ENCODE peak calls at places on chromosomes 4 and X, in seven cellular contexts. One of them, this sample, is unnamed.

GRCh38 chr4:98185279-98185678 is 42.0 kb upstream of the STPG2 start:
- DNase-seq in NCI-H2107: no peak
- DNase-seq in nephron progenitor cell: no peak
- DNase-seq in progenitor cell of endocrine pancreas: no peak
- DNase-seq in stimulated activated naive CD4-positive, alpha-beta T cell: no peak
- DNase-seq in T-cell: no peak
- DNase-seq in spleen: no peak
- DNase-seq in this sample: no peak

GRCh38 chr4:69748176-69748575 is 12.2 kb downstream of the SULT1B1 start:
- DNase-seq in T-cell: no peak
- DNase-seq in stimulated activated naive CD4-positive, alpha-beta T cell: no peak
- DNase-seq in spleen: no peak
- DNase-seq in NCI-H2107: no peak
- DNase-seq in nephron progenitor cell: no peak
- DNase-seq in progenitor cell of endocrine pancreas: no peak
- DNase-seq in this sample: no peak

GRCh38 chr4:100095729-100096595 is 94.3 kb downstream of the DDIT4L start:
- DNase-seq in nephron progenitor cell: peak; percentile 42
- DNase-seq in T-cell: peak; percentile 37
- DNase-seq in stimulated activated naive CD4-positive, alpha-beta T cell: peak; percentile 17
- DNase-seq in progenitor cell of endocrine pancreas: peak; percentile 16
- DNase-seq in NCI-H2107: no peak
- DNase-seq in spleen: no peak
- DNase-seq in this sample: no peak

GRCh38 chr4:168632246-168632832 is 135.5 kb downstream of the PALLD start:
- DNase-seq in progenitor cell of endocrine pancreas: no peak
- DNase-seq in spleen: no peak
- DNase-seq in NCI-H2107: no peak
- DNase-seq in T-cell: no peak
- DNase-seq in stimulated activated naive CD4-positive, alpha-beta T cell: no peak
- DNase-seq in nephron progenitor cell: no peak
- DNase-seq in this sample: no peak

GRCh38 chr4:85928775-85929585 is 430.9 kb downstream of the MAPK10 start:
- DNase-seq in progenitor cell of endocrine pancreas: no peak
- DNase-seq in spleen: no peak
- DNase-seq in nephron progenitor cell: no peak
- DNase-seq in T-cell: no peak
- DNase-seq in stimulated activated naive CD4-positive, alpha-beta T cell: no peak
- DNase-seq in NCI-H2107: no peak
- DNase-seq in this sample: no peak

GRCh38 chr4:26822546-26822945 is 38.1 kb upstream of the STIM2 start:
- DNase-seq in stimulated activated naive CD4-positive, alpha-beta T cell: peak; percentile 4
- DNase-seq in progenitor cell of endocrine pancreas: no peak
- DNase-seq in T-cell: no peak
- DNase-seq in nephron progenitor cell: no peak
- DNase-seq in spleen: no peak
- DNase-seq in NCI-H2107: no peak
- DNase-seq in this sample: no peak

GRCh38 chrX:2960861-2961515 is 31.8 kb upstream of the ARSD start:
- DNase-seq in NCI-H2107: no peak
- DNase-seq in progenitor cell of endocrine pancreas: no peak
- DNase-seq in stimulated activated naive CD4-positive, alpha-beta T cell: no peak
- DNase-seq in spleen: no peak
- DNase-seq in T-cell: no peak
- DNase-seq in nephron progenitor cell: no peak
- DNase-seq in this sample: no peak

GRCh38 chr4:156974264-156974663 is 2.7 kb upstream of the PDGFC start:
- DNase-seq in nephron progenitor cell: no peak
- DNase-seq in stimulated activated naive CD4-positive, alpha-beta T cell: no peak
- DNase-seq in T-cell: no peak
- DNase-seq in progenitor cell of endocrine pancreas: no peak
- DNase-seq in NCI-H2107: no peak
- DNase-seq in spleen: no peak
- DNase-seq in this sample: no peak

GRCh38 chr4:79030973-79031372 is 91.7 kb upstream of the PAQR3 start:
- DNase-seq in stimulated activated naive CD4-positive, alpha-beta T cell: no peak
- DNase-seq in nephron progenitor cell: no peak
- DNase-seq in T-cell: no peak
- DNase-seq in progenitor cell of endocrine pancreas: no peak
- DNase-seq in NCI-H2107: no peak
- DNase-seq in spleen: no peak
- DNase-seq in this sample: no peak

GRCh38 chrX:38804481-38805293 is 3.4 kb downstream of the MID1IP1 start:
- DNase-seq in progenitor cell of endocrine pancreas: peak; percentile 18
- DNase-seq in T-cell: no peak
- DNase-seq in stimulated activated naive CD4-positive, alpha-beta T cell: peak; percentile 59
- DNase-seq in spleen: peak; percentile 85
- DNase-seq in nephron progenitor cell: peak; percentile 26
- DNase-seq in NCI-H2107: no peak
- DNase-seq in this sample: no peak

GRCh38 chr4:58359590-58359989 is 1249.4 kb upstream of the IGFBP7 start:
- DNase-seq in NCI-H2107: no peak
- DNase-seq in T-cell: no peak
- DNase-seq in progenitor cell of endocrine pancreas: no peak
- DNase-seq in stimulated activated naive CD4-positive, alpha-beta T cell: no peak
- DNase-seq in nephron progenitor cell: no peak
- DNase-seq in spleen: no peak
- DNase-seq in this sample: no peak

GRCh38 chrX:66126671-66127070 is 37.4 kb upstream of the HEPH start:
- DNase-seq in stimulated activated naive CD4-positive, alpha-beta T cell: no peak
- DNase-seq in NCI-H2107: no peak
- DNase-seq in spleen: no peak
- DNase-seq in nephron progenitor cell: no peak
- DNase-seq in progenitor cell of endocrine pancreas: no peak
- DNase-seq in T-cell: no peak
- DNase-seq in this sample: no peak

GRCh38 chr4:184824776-184825393 is 883 bp downstream of the ACSL1 start:
- DNase-seq in NCI-H2107: no peak
- DNase-seq in T-cell: no peak
- DNase-seq in progenitor cell of endocrine pancreas: no peak
- DNase-seq in spleen: no peak
- DNase-seq in stimulated activated naive CD4-positive, alpha-beta T cell: peak; percentile 55
- DNase-seq in nephron progenitor cell: no peak
- DNase-seq in this sample: no peak

GRCh38 chr4:158277558-158277957 is 67.3 kb downstream of the TMEM144 start:
- DNase-seq in T-cell: no peak
- DNase-seq in NCI-H2107: no peak
- DNase-seq in stimulated activated naive CD4-positive, alpha-beta T cell: no peak
- DNase-seq in progenitor cell of endocrine pancreas: no peak
- DNase-seq in nephron progenitor cell: no peak
- DNase-seq in spleen: no peak
- DNase-seq in this sample: no peak

GRCh38 chr4:87848622-87849351 is 16.0 kb downstream of the MEPE start:
- DNase-seq in NCI-H2107: no peak
- DNase-seq in T-cell: peak; percentile 13
- DNase-seq in stimulated activated naive CD4-positive, alpha-beta T cell: peak; percentile 42
- DNase-seq in progenitor cell of endocrine pancreas: no peak
- DNase-seq in nephron progenitor cell: peak; percentile 47
- DNase-seq in spleen: no peak
- DNase-seq in this sample: peak; percentile 8

GRCh38 chrX:29911673-29912072 is 303.7 kb upstream of the MAGEB2 start:
- DNase-seq in spleen: no peak
- DNase-seq in nephron progenitor cell: no peak
- DNase-seq in stimulated activated naive CD4-positive, alpha-beta T cell: no peak
- DNase-seq in NCI-H2107: no peak
- DNase-seq in progenitor cell of endocrine pancreas: no peak
- DNase-seq in T-cell: no peak
- DNase-seq in this sample: no peak

GRCh38 chr4:189124149-189124758 is 816.4 kb upstream of the FRG1 start:
- DNase-seq in NCI-H2107: peak; percentile 2
- DNase-seq in T-cell: no peak
- DNase-seq in stimulated activated naive CD4-positive, alpha-beta T cell: no peak
- DNase-seq in progenitor cell of endocrine pancreas: no peak
- DNase-seq in nephron progenitor cell: peak; percentile 33
- DNase-seq in spleen: no peak
- DNase-seq in this sample: no peak

GRCh38 chr4:83405844-83406816 is 49.5 kb downstream of the HELQ start:
- DNase-seq in stimulated activated naive CD4-positive, alpha-beta T cell: no peak
- DNase-seq in nephron progenitor cell: no peak
- DNase-seq in progenitor cell of endocrine pancreas: no peak
- DNase-seq in NCI-H2107: no peak
- DNase-seq in T-cell: no peak
- DNase-seq in spleen: no peak
- DNase-seq in this sample: no peak

GRCh38 chr4:44916406-44916805 is 190.1 kb upstream of the GNPDA2 start:
- DNase-seq in spleen: no peak
- DNase-seq in T-cell: no peak
- DNase-seq in nephron progenitor cell: no peak
- DNase-seq in NCI-H2107: no peak
- DNase-seq in progenitor cell of endocrine pancreas: no peak
- DNase-seq in stimulated activated naive CD4-positive, alpha-beta T cell: no peak
- DNase-seq in this sample: no peak

GRCh38 chr4:10728016-10728415 is 43.4 kb upstream of the CLNK start:
- DNase-seq in spleen: no peak
- DNase-seq in progenitor cell of endocrine pancreas: no peak
- DNase-seq in T-cell: no peak
- DNase-seq in NCI-H2107: no peak
- DNase-seq in stimulated activated naive CD4-positive, alpha-beta T cell: no peak
- DNase-seq in nephron progenitor cell: no peak
- DNase-seq in this sample: no peak

GRCh38 chr4:102438873-102439614 is 62.1 kb upstream of the NFKB1 start:
- DNase-seq in NCI-H2107: peak; percentile 2
- DNase-seq in nephron progenitor cell: no peak
- DNase-seq in progenitor cell of endocrine pancreas: no peak
- DNase-seq in T-cell: no peak
- DNase-seq in stimulated activated naive CD4-positive, alpha-beta T cell: no peak
- DNase-seq in spleen: no peak
- DNase-seq in this sample: no peak

GRCh38 chrX:72569786-72570185 is 2.9 kb downstream of the HDAC8 start:
- DNase-seq in stimulated activated naive CD4-positive, alpha-beta T cell: no peak
- DNase-seq in progenitor cell of endocrine pancreas: no peak
- DNase-seq in spleen: no peak
- DNase-seq in nephron progenitor cell: no peak
- DNase-seq in T-cell: no peak
- DNase-seq in NCI-H2107: no peak
- DNase-seq in this sample: no peak

GRCh38 chr4:55617587-55618197 is 18.4 kb downstream of the NMU start:
- DNase-seq in progenitor cell of endocrine pancreas: no peak
- DNase-seq in T-cell: no peak
- DNase-seq in nephron progenitor cell: no peak
- DNase-seq in spleen: no peak
- DNase-seq in stimulated activated naive CD4-positive, alpha-beta T cell: no peak
- DNase-seq in NCI-H2107: no peak
- DNase-seq in this sample: no peak

GRCh38 chr4:158459085-158459820 is 62.4 kb upstream of the RXFP1 start:
- DNase-seq in progenitor cell of endocrine pancreas: no peak
- DNase-seq in NCI-H2107: no peak
- DNase-seq in T-cell: no peak
- DNase-seq in spleen: peak; percentile 19
- DNase-seq in stimulated activated naive CD4-positive, alpha-beta T cell: no peak
- DNase-seq in nephron progenitor cell: no peak
- DNase-seq in this sample: no peak

GRCh38 chr4:7808752-7809151 is 130.9 kb downstream of the AFAP1 start:
- DNase-seq in T-cell: no peak
- DNase-seq in nephron progenitor cell: no peak
- DNase-seq in stimulated activated naive CD4-positive, alpha-beta T cell: no peak
- DNase-seq in NCI-H2107: no peak
- DNase-seq in progenitor cell of endocrine pancreas: no peak
- DNase-seq in spleen: no peak
- DNase-seq in this sample: no peak

GRCh38 chrX:118521435-118521834 is 25.8 kb downstream of the DOCK11 start:
- DNase-seq in spleen: no peak
- DNase-seq in T-cell: no peak
- DNase-seq in NCI-H2107: no peak
- DNase-seq in nephron progenitor cell: no peak
- DNase-seq in stimulated activated naive CD4-positive, alpha-beta T cell: no peak
- DNase-seq in progenitor cell of endocrine pancreas: no peak
- DNase-seq in this sample: no peak

GRCh38 chrX:110403839-110404238 is 45.2 kb downstream of the RTL9 start:
- DNase-seq in stimulated activated naive CD4-positive, alpha-beta T cell: no peak
- DNase-seq in progenitor cell of endocrine pancreas: no peak
- DNase-seq in NCI-H2107: no peak
- DNase-seq in spleen: no peak
- DNase-seq in nephron progenitor cell: no peak
- DNase-seq in T-cell: no peak
- DNase-seq in this sample: no peak

GRCh38 chrX:155954793-155955192 is 42.7 kb upstream of the IL9R start:
- DNase-seq in spleen: no peak
- DNase-seq in progenitor cell of endocrine pancreas: no peak
- DNase-seq in stimulated activated naive CD4-positive, alpha-beta T cell: no peak
- DNase-seq in NCI-H2107: no peak
- DNase-seq in nephron progenitor cell: no peak
- DNase-seq in T-cell: no peak
- DNase-seq in this sample: no peak

GRCh38 chr4:14566518-14566917 is 435.8 kb upstream of the CPEB2 start:
- DNase-seq in NCI-H2107: no peak
- DNase-seq in T-cell: no peak
- DNase-seq in spleen: no peak
- DNase-seq in progenitor cell of endocrine pancreas: no peak
- DNase-seq in stimulated activated naive CD4-positive, alpha-beta T cell: no peak
- DNase-seq in nephron progenitor cell: no peak
- DNase-seq in this sample: no peak